ENCODE peak calls at places on chromosome 13, in ten cellular contexts. X is heart left ventricle; T is CD8-positive, alpha-beta T cell; C is ovary; Q is progenitor cell of endocrine pancreas; S is astrocyte of the spinal cord; M is thyroid gland; U is cardiac muscle cell; H is fibroblast of mammary gland; R is osteoblast. K is an unnamed sample.

GRCh38 chr13:27644302-27644701 is 22.6 kb downstream of the POLR1D start:
- DNase-seq in U (no peak), Q (no peak), C (no peak), H (peak), R (no peak), S (peak), X (no peak), T (no peak), M (no peak), K (no peak)

GRCh38 chr13:92135509-92135908 is 737.1 kb downstream of the GPC5 start:
- DNase-seq in C (no peak), T (no peak), X (no peak), Q (no peak), M (no peak), S (no peak), H (no peak), U (no peak), R (no peak), K (no peak)

GRCh38 chr13:107964356-107964755 is 251.0 kb downstream of the LIG4 start:
- DNase-seq in R (no peak), S (no peak), U (peak), X (no peak), M (no peak), H (no peak), T (no peak), Q (no peak), C (no peak), K (no peak)

GRCh38 chr13:113597386-113598080 is 13.0 kb downstream of the TFDP1 start:
- DNase-seq in Q (no peak), H (no peak), R (peak), U (no peak), X (no peak), M (no peak), T (no peak), C (peak), S (no peak), K (no peak)

GRCh38 chr13:44810067-44810840 is 179.0 kb downstream of the NUFIP1 start:
- DNase-seq in M (peak), X (no peak), S (peak), C (peak), T (no peak), U (peak), R (no peak), H (no peak), Q (no peak), K (no peak)

GRCh38 chr13:68323106-68323505 is 1093.0 kb upstream of the PCDH9 start:
- DNase-seq in U (no peak), H (no peak), C (no peak), R (no peak), Q (no peak), M (no peak), T (no peak), X (no peak), S (no peak), K (no peak)

GRCh38 chr13:93861818-93862217 is 617.7 kb downstream of the DCT start:
- DNase-seq in S (peak), H (peak), T (no peak), X (no peak), M (no peak), Q (no peak), C (no peak), U (peak), R (peak), K (no peak)

GRCh38 chr13:104980571-104980970 is 1554.9 kb downstream of the EFNB2 start:
- DNase-seq in T (no peak), R (no peak), U (no peak), M (no peak), Q (no peak), C (no peak), S (no peak), H (no peak), X (no peak), K (no peak)

GRCh38 chr13:99218969-99219368 is 18.3 kb downstream of the UBAC2 start:
- DNase-seq in U (no peak), R (no peak), Q (no peak), T (peak), C (no peak), X (no peak), M (no peak), H (no peak), S (no peak), K (no peak)

DNA sequence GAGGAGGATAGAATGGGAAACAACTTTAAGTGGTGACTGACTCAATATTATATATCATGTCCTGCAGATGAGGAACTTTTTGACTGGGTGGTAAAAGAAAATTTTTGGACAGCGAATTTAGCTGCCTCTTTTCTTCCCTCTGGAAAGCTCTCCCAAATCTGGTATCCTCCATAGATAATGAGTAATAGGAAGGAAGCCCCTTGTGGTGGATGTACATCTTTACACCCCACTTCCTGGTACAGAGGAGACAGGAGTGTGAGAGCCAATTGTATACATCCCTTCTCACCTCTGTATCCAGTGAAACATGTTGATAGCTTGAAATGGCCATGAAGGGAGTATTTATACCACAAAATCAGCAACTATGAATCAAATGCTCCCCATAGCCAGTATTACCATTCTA is 17.2 kb upstream of the TDRD3 start:
- DNase-seq in C (no peak), M (no peak), S (no peak), R (no peak), X (no peak), T (no peak), Q (no peak), H (no peak), U (no peak), K (no peak)
- TF ChIP-seq CTCF in C (no peak), M (no peak), S (no peak), R (no peak), X (no peak), T (no peak), Q (peak), H (peak), U (peak), K (no peak)

GRCh38 chr13:32538621-32539246 is at the start of gene N4BP2L2:
- DNase-seq in H (peak), M (peak), X (peak), T (peak), R (peak), Q (peak), C (peak), S (peak), U (peak), K (peak)
- TF ChIP-seq CTCF in H (peak), M (no peak), X (peak), T (no peak), R (peak), Q (no peak), C (peak), S (peak), U (peak), K (peak)

DNA sequence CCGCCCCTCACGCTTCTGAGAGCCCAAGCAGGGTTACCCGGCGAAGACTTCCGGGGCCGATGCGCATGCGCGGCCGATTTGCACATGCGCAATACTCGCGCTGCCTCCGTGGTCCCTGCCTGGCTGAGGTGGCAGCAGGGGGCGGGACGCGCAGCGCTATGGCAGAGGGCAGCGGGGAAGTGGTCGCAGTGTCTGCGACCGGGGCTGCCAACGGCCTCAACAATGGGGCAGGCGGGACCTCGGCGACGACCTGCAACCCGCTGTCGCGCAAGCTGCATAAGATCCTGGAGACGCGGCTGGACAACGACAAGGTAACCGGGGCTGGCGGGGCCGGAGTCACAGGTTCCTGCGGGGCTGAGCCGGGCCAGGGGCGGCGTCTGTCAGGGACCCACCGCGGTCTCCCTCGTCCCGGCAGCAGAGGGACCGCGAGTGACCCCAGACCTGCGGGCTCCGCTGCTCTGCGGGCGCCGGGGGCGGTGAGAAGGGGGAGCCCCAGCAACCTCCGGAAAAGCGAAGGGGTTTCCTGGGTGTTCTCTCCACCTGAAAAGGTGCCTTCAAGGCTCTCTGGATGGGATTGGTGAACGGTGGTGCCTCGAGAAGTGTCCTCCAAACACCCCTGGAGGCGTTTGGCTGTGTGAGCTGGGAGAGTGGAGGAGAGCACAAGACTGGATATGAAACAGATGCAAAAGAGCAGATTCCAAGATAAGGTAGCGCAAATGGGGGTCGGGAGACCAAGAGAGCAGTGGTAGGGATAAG is at the start of gene COG6:
- DNase-seq in Q (peak), X (peak), T (peak), S (peak), C (peak), M (peak), U (peak), R (peak), H (peak), K (peak)
- TF ChIP-seq CTCF in Q (peak), X (peak), T (no peak), S (no peak), C (no peak), M (no peak), U (peak), R (no peak), H (no peak), K (peak)

GRCh38 chr13:41054919-41055619 is 6.2 kb upstream of the WBP4 start:
- DNase-seq in S (no peak), X (no peak), C (no peak), Q (no peak), R (peak), H (no peak), M (no peak), U (no peak), T (no peak), K (no peak)
- TF ChIP-seq CTCF in S (peak), X (peak), C (no peak), Q (peak), R (peak), H (peak), M (no peak), U (peak), T (no peak), K (peak)

DNA sequence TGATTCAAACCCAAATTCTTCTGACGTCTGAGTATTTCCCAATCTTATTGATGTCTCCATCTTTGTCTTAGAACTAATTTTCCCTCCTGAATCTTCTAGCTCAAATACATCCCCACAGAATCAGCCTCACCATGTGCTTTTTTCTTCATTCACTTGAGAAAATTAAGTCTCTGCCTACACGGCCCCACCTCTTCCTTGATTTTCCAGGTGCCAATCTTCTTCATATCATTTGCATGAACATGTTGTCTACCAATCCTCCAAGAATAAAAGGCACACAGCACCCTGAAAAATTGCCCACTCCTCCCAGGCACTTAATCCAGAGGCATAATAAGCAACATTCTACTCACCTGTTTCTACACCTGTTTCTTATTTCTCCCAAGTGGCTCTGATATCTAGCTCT is 408.1 kb upstream of the NBEA start:
- DNase-seq in S (no peak), H (no peak), X (no peak), M (no peak), R (no peak), C (no peak), Q (no peak), T (no peak), U (no peak), K (no peak)
- TF ChIP-seq CTCF in S (no peak), H (no peak), X (no peak), M (no peak), R (no peak), C (no peak), Q (no peak), T (no peak), U (no peak), K (no peak)